ENCODE peak calls at places on chromosomes 4 and X, in nine cellular contexts. G, U, B, R, Z, O, M, E and T are unnamed samples.

GRCh38 chr4:37648084-37648817 is 37.9 kb downstream of the RELL1 start:
- DNase-seq in R (peak), U (peak), B (peak), E (peak), M (peak), O (no peak), G (peak), Z (no peak), T (peak)

GRCh38 chr4:89753601-89754066 is 83.3 kb downstream of the SNCA start:
- DNase-seq in B (peak), Z (no peak), O (no peak), M (no peak), U (peak), G (peak), E (peak), R (no peak), T (peak)

GRCh38 chr4:75895744-75896314 is 6.4 kb downstream of the PPEF2 start:
- DNase-seq in G (peak), M (no peak), Z (no peak), E (peak), R (no peak), U (peak), O (peak), B (no peak), T (no peak)

GRCh38 chr4:34196375-34196774 is 2047.9 kb downstream of the ARAP2 start:
- DNase-seq in O (no peak), R (no peak), M (no peak), B (no peak), Z (no peak), G (no peak), E (no peak), U (peak), T (no peak)

GRCh38 chrX:46325312-46325877 is 219.8 kb downstream of the ZNF674 start:
- DNase-seq in U (peak), R (no peak), B (peak), E (peak), M (no peak), O (no peak), Z (peak), G (peak), T (peak)

GRCh38 chr4:108054025-108054424 is 64.3 kb downstream of the HADH start:
- DNase-seq in U (no peak), G (no peak), M (no peak), Z (no peak), E (no peak), B (no peak), R (no peak), O (no peak), T (no peak)

GRCh38 chr4:128349921-128350320 is 62.3 kb upstream of the PGRMC2 start:
- DNase-seq in E (peak), U (peak), B (no peak), R (no peak), O (no peak), Z (no peak), G (peak), M (no peak), T (peak)

GRCh38 chr4:149708513-149709175 is 107.0 kb downstream of the IQCM start:
- DNase-seq in O (no peak), G (peak), E (peak), Z (no peak), U (peak), R (no peak), B (peak), M (no peak), T (no peak)

GRCh38 chr4:133555671-133556070 is 406.6 kb downstream of the PCDH10 start:
- DNase-seq in R (no peak), M (no peak), B (no peak), E (no peak), Z (no peak), O (no peak), G (no peak), U (no peak), T (no peak)

GRCh38 chr4:25088342-25088952 is 57.7 kb upstream of the LGI2 start:
- DNase-seq in E (peak), R (no peak), O (no peak), U (peak), G (no peak), Z (no peak), M (no peak), B (no peak), T (no peak)

GRCh38 chr4:10099521-10100325 is 16.9 kb downstream of the WDR1 start:
- DNase-seq in O (no peak), R (no peak), E (no peak), B (no peak), M (no peak), G (no peak), Z (no peak), U (no peak), T (no peak)

GRCh38 chr4:112058433-112058832 is 86.8 kb upstream of the FAM241A start:
- DNase-seq in Z (no peak), O (no peak), M (no peak), R (no peak), E (no peak), U (peak), B (no peak), G (no peak), T (no peak)

GRCh38 chr4:183765121-183765990 is 106.3 kb downstream of the TRAPPC11 start:
- DNase-seq in Z (no peak), U (no peak), R (no peak), E (no peak), G (peak), B (no peak), M (no peak), O (no peak), T (no peak)

DNA sequence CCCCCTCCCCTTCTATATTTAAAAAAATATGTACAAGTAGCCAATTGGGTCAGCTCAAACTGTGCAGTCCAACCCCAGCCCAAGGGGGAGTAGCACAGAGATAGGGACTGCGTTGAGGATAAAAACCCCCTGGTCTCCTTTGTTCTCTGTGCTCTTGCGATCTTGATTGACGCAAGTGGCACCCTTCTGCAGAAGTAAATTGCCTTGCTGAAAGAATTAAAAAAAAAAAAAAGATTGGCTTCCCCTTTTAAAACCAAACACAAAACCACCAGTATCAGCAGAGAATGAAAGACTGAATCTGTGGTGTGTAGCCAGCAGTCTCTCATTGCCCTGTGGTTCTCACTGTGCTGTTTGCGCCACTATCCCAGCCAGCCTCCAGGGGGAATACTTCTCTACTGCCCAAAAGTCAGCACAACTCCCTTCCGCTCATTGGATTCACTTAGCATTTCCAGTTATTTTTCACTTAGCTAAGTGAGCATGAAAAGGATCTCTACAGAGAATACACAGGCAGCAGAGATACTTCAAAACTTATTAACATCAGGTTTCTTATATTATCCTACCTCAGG is 29.7 kb downstream of the MANBA start:
- DNase-seq in Z (no peak), G (peak), B (no peak), M (no peak), R (no peak), U (no peak), E (no peak), O (no peak), T (no peak)
- TF ChIP-seq CTCF in Z (no peak), G (peak), B (peak), M (no peak), R (no peak), U (no peak), E (peak), O (no peak), T (peak)

DNA sequence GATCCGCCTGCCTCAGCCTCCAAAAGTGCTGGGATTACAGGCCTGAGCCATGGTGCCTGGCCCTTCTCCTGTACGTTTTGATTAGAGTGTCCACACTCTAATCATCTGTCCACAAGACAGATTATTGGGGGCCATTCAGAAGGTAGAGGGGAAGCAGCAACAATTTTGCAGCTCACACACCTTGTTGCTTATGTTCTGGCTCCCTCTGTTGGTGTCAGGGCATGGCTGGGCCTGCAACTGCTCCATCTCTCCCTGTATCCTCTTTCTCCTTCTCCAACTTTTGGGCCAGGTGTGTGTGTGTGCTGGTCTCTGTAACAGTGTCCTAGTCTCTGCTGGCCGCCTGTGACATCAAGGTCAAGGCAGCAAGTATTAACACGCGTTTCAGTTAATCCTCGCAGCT is 125.5 kb upstream of the MBNL3 start:
- DNase-seq in G (no peak), B (no peak), R (no peak), U (peak), E (peak), O (peak), Z (no peak), M (no peak), T (no peak)
- TF ChIP-seq CTCF in G (peak), B (peak), R (no peak), U (peak), E (peak), O (peak), Z (no peak), M (no peak), T (peak)

DNA sequence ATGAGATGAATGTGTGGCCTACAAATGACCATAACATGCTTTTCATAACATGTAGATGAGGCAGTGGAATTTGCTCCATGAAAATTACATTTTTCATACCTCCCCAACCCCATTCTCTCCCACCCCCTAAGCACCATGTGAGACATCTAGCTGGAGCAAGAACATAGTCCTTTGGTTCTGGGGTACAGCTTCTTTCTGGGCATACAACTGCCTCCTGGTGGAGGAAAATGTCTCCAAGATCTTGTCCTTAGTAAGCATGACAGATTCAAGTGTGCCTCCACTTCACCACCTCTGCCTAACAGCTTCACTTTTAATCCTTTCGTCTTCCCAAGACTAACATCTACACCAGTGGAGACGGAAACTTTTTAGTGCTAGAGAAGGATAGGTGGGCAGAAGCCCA is 8.0 kb downstream of the EXOC1L start:
- DNase-seq in Z (no peak), U (no peak), B (no peak), M (no peak), R (no peak), G (no peak), E (no peak), O (no peak), T (no peak)
- TF ChIP-seq CTCF in Z (no peak), U (no peak), B (no peak), M (no peak), R (no peak), G (no peak), E (no peak), O (no peak), T (no peak)

GRCh38 chrX:120450163-120450562 is 18.9 kb downstream of the LAMP2 start:
- DNase-seq in M (no peak), O (peak), R (no peak), E (no peak), U (no peak), B (no peak), G (no peak), Z (no peak), T (no peak)
- TF ChIP-seq CTCF in M (no peak), O (no peak), R (no peak), E (peak), U (no peak), B (peak), G (peak), Z (peak), T (no peak)

GRCh38 chrX:50447535-50447934 is 23.1 kb downstream of the DGKK start:
- DNase-seq in M (no peak), E (no peak), U (no peak), G (no peak), Z (no peak), O (no peak), R (no peak), B (no peak), T (no peak)

GRCh38 chrX:50452782-50453181 is 17.8 kb downstream of the DGKK start:
- DNase-seq in O (no peak), R (no peak), M (no peak), Z (no peak), E (no peak), B (no peak), G (no peak), U (no peak), T (no peak)

GRCh38 chrX:50442426-50443116 is 28.1 kb downstream of the DGKK start:
- DNase-seq in E (no peak), G (no peak), M (no peak), B (no peak), U (no peak), Z (no peak), O (no peak), R (no peak), T (no peak)

GRCh38 chrX:50450324-50450723 is 20.3 kb downstream of the DGKK start:
- DNase-seq in O (no peak), G (no peak), M (no peak), Z (no peak), R (no peak), U (no peak), B (no peak), E (no peak), T (no peak)

GRCh38 chrX:50448565-50448964 is 22.1 kb downstream of the DGKK start:
- DNase-seq in G (peak), M (no peak), R (no peak), E (peak), U (no peak), Z (no peak), B (no peak), O (peak), T (no peak)
- TF ChIP-seq CTCF in G (peak), M (no peak), R (no peak), E (peak), U (no peak), Z (no peak), B (no peak), O (peak), T (no peak)

GRCh38 chr4:69689530-69690111 is 36.6 kb upstream of the UGT2A1 start:
- DNase-seq in U (peak), Z (no peak), M (no peak), R (no peak), O (peak), G (peak), B (no peak), E (peak), T (no peak)
- TF ChIP-seq CTCF in U (peak), Z (peak), M (no peak), R (peak), O (peak), G (peak), B (peak), E (peak), T (peak)

GRCh38 chr4:176186721-176187395 is 8.5 kb downstream of the SPATA4 start:
- DNase-seq in M (no peak), U (peak), O (no peak), R (no peak), G (no peak), B (no peak), E (no peak), Z (no peak), T (no peak)

GRCh38 chr4:176188654-176189053 is 6.7 kb downstream of the SPATA4 start:
- DNase-seq in E (no peak), R (no peak), O (no peak), B (no peak), Z (no peak), U (no peak), M (no peak), G (no peak), T (no peak)

GRCh38 chr4:176187610-176188009 is 7.8 kb downstream of the SPATA4 start:
- DNase-seq in O (no peak), U (peak), E (peak), G (peak), M (no peak), Z (no peak), R (no peak), B (no peak), T (no peak)

GRCh38 chr4:176186067-176186466 is 9.3 kb downstream of the SPATA4 start:
- DNase-seq in G (no peak), Z (no peak), R (no peak), B (no peak), M (no peak), E (no peak), U (no peak), O (no peak), T (no peak)

DNA sequence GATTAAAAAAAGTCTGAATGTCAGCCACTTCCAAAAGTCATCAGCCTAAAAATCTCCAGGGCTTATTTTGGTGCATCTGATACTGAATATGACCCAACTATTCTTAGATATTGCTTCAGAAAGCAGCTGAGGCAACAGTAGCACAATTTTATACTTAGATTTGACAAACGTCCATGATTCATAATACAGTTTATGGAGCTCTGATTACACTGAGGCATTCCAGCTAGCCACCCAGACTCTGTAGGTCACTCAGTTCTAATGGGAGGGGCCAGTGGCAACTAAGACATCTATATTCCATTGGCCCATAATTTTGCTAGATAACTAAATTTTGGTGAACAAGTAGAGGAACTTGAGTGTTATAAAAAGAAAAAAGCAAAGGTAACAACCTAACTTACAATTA is 10.3 kb downstream of the SPATA4 start:
- DNase-seq in E (peak), O (no peak), M (no peak), B (peak), U (peak), R (no peak), G (no peak), Z (no peak), T (peak)
- TF ChIP-seq CTCF in E (no peak), O (no peak), M (no peak), B (no peak), U (no peak), R (no peak), G (no peak), Z (no peak), T (no peak)

GRCh38 chr4:8315343-8316250 is 46.0 kb downstream of the HTRA3 start:
- DNase-seq in R (peak), Z (no peak), O (no peak), M (peak), E (peak), G (peak), U (peak), B (peak), T (peak)
- TF ChIP-seq CTCF in R (no peak), Z (no peak), O (no peak), M (no peak), E (no peak), G (no peak), U (no peak), B (no peak), T (no peak)